ENCODE peak calls at places on chromosome 13, in four cellular contexts. M, N, S and I are unnamed samples.

GRCh38 chr13:106369858-106370257 is 165.6 kb downstream of the EFNB2 start:
- DNase-seq in M (no peak), N (no peak), S (no peak), I (no peak)

GRCh38 chr13:27967736-27968315 is 1.3 kb downstream of the CDX2 start:
- DNase-seq in M (no peak), N (no peak), S (no peak), I (no peak)

GRCh38 chr13:99332456-99332855 is 25.3 kb upstream of the GPR183 start:
- DNase-seq in M (no peak), N (no peak), S (no peak), I (no peak)

GRCh38 chr13:69623973-69624372 is 483.7 kb upstream of the ATXN8OS start:
- DNase-seq in M (no peak), N (no peak), S (no peak), I (no peak)

GRCh38 chr13:113404723-113405471 is 41.0 kb upstream of the GRTP1 start:
- DNase-seq in M (no peak), N (no peak), S (no peak), I (peak)

GRCh38 chr13:97307882-97308624 is 85.9 kb downstream of the MBNL2 start:
- DNase-seq in M (no peak), N (no peak), S (no peak), I (no peak)

GRCh38 chr13:97911311-97912138 is 42.0 kb upstream of the IPO5 start:
- DNase-seq in M (no peak), N (peak), S (no peak), I (no peak)

GRCh38 chr13:101691326-101691725 is 238.9 kb downstream of the ITGBL1 start:
- DNase-seq in M (no peak), N (no peak), S (no peak), I (no peak)

GRCh38 chr13:97975280-97975850 is 21.9 kb downstream of the IPO5 start:
- DNase-seq in M (no peak), N (no peak), S (no peak), I (no peak)